ENCODE peak calls at places on chromosomes 12 and 14, in nine cellular contexts. One of them, this sample, is unnamed.

GRCh38 chr14:99234982-99235491 is 37.0 kb downstream of the BCL11B start:
- DNase-seq in osteoblast: no peak
- DNase-seq in right lobe of liver: no peak
- DNase-seq in astrocyte of the spinal cord: no peak
- DNase-seq in cardiac muscle cell: no peak
- DNase-seq in IMR-90: no peak
- DNase-seq in heart left ventricle: no peak
- DNase-seq in NB4: peak; percentile 9
- DNase-seq in stomach: no peak
- DNase-seq in this sample: no peak

GRCh38 chr14:68471029-68471963 is 321.6 kb downstream of the ZFP36L1 start:
- DNase-seq in NB4: no peak
- DNase-seq in cardiac muscle cell: no peak
- DNase-seq in osteoblast: no peak
- DNase-seq in stomach: no peak
- DNase-seq in heart left ventricle: no peak
- DNase-seq in IMR-90: no peak
- DNase-seq in right lobe of liver: no peak
- DNase-seq in astrocyte of the spinal cord: no peak
- DNase-seq in this sample: no peak

GRCh38 chr14:72605096-72605920 is 288.6 kb downstream of the DPF3 start:
- DNase-seq in stomach: no peak
- DNase-seq in NB4: no peak
- DNase-seq in heart left ventricle: no peak
- DNase-seq in right lobe of liver: no peak
- DNase-seq in cardiac muscle cell: no peak
- DNase-seq in osteoblast: no peak
- DNase-seq in IMR-90: no peak
- DNase-seq in astrocyte of the spinal cord: no peak
- DNase-seq in this sample: no peak

GRCh38 chr14:55126089-55126488 is 3.0 kb upstream of the LGALS3 start:
- DNase-seq in heart left ventricle: no peak
- DNase-seq in NB4: no peak
- DNase-seq in astrocyte of the spinal cord: no peak
- DNase-seq in cardiac muscle cell: no peak
- DNase-seq in IMR-90: no peak
- DNase-seq in osteoblast: no peak
- DNase-seq in right lobe of liver: no peak
- DNase-seq in stomach: no peak
- DNase-seq in this sample: no peak

GRCh38 chr12:32273712-32274111 is 125.6 kb upstream of the FGD4 start:
- DNase-seq in right lobe of liver: no peak
- DNase-seq in heart left ventricle: no peak
- DNase-seq in cardiac muscle cell: no peak
- DNase-seq in stomach: no peak
- DNase-seq in astrocyte of the spinal cord: no peak
- DNase-seq in osteoblast: no peak
- DNase-seq in IMR-90: no peak
- DNase-seq in NB4: no peak
- DNase-seq in this sample: no peak

GRCh38 chr14:93778856-93779629 is 9.2 kb downstream of the PRIMA1 start:
- DNase-seq in stomach: peak; percentile 72
- DNase-seq in osteoblast: no peak
- DNase-seq in astrocyte of the spinal cord: no peak
- DNase-seq in NB4: no peak
- DNase-seq in IMR-90: no peak
- DNase-seq in right lobe of liver: no peak
- DNase-seq in heart left ventricle: no peak
- DNase-seq in cardiac muscle cell: no peak
- DNase-seq in this sample: no peak

GRCh38 chr12:32566663-32567634 is 112.2 kb upstream of the DNM1L start:
- DNase-seq in cardiac muscle cell: peak; percentile 6
- DNase-seq in osteoblast: no peak
- DNase-seq in NB4: peak; percentile 74
- DNase-seq in astrocyte of the spinal cord: no peak
- DNase-seq in stomach: no peak
- DNase-seq in heart left ventricle: peak; percentile 40
- DNase-seq in right lobe of liver: no peak
- DNase-seq in IMR-90: peak; percentile 10
- DNase-seq in this sample: no peak

GRCh38 chr12:128629979-128630378 is 193.8 kb downstream of the SLC15A4 start:
- DNase-seq in heart left ventricle: no peak
- DNase-seq in stomach: no peak
- DNase-seq in cardiac muscle cell: no peak
- DNase-seq in NB4: no peak
- DNase-seq in astrocyte of the spinal cord: no peak
- DNase-seq in osteoblast: no peak
- DNase-seq in IMR-90: no peak
- DNase-seq in right lobe of liver: no peak
- DNase-seq in this sample: no peak

GRCh38 chr14:69879175-69880047 is at the start of gene SMOC1:
- DNase-seq in astrocyte of the spinal cord: peak; percentile 80
- DNase-seq in heart left ventricle: peak; percentile 31
- DNase-seq in NB4: no peak
- DNase-seq in right lobe of liver: peak; percentile 95
- DNase-seq in cardiac muscle cell: peak; percentile 34
- DNase-seq in osteoblast: peak; percentile 89
- DNase-seq in IMR-90: peak; percentile 79
- DNase-seq in stomach: peak; percentile 76
- DNase-seq in this sample: peak; percentile 94

GRCh38 chr12:95671265-95671664 is 119.3 kb downstream of the NTN4 start:
- DNase-seq in IMR-90: no peak
- DNase-seq in osteoblast: no peak
- DNase-seq in right lobe of liver: no peak
- DNase-seq in cardiac muscle cell: no peak
- DNase-seq in NB4: no peak
- DNase-seq in astrocyte of the spinal cord: no peak
- DNase-seq in heart left ventricle: no peak
- DNase-seq in stomach: no peak
- DNase-seq in this sample: no peak

GRCh38 chr14:73796881-73797539 is 54.6 kb upstream of the PTGR2 start:
- DNase-seq in right lobe of liver: no peak
- DNase-seq in osteoblast: no peak
- DNase-seq in IMR-90: peak; percentile 37
- DNase-seq in heart left ventricle: no peak
- DNase-seq in stomach: no peak
- DNase-seq in astrocyte of the spinal cord: peak; percentile 58
- DNase-seq in NB4: no peak
- DNase-seq in cardiac muscle cell: no peak
- DNase-seq in this sample: peak; percentile 56

GRCh38 chr12:91613223-91613779 is 430.7 kb upstream of the DCN start:
- DNase-seq in heart left ventricle: no peak
- DNase-seq in cardiac muscle cell: no peak
- DNase-seq in IMR-90: no peak
- DNase-seq in osteoblast: no peak
- DNase-seq in NB4: no peak
- DNase-seq in stomach: no peak
- DNase-seq in astrocyte of the spinal cord: no peak
- DNase-seq in right lobe of liver: no peak
- DNase-seq in this sample: peak; percentile 23

GRCh38 chr12:107322063-107322462 is 228.7 kb upstream of the CRY1 start:
- DNase-seq in IMR-90: no peak
- DNase-seq in NB4: peak; percentile 87
- DNase-seq in osteoblast: peak; percentile 58
- DNase-seq in right lobe of liver: no peak
- DNase-seq in heart left ventricle: no peak
- DNase-seq in astrocyte of the spinal cord: no peak
- DNase-seq in stomach: no peak
- DNase-seq in cardiac muscle cell: no peak
- DNase-seq in this sample: no peak

GRCh38 chr12:49084438-49084837 is 10.2 kb downstream of the DHH start:
- DNase-seq in cardiac muscle cell: no peak
- DNase-seq in astrocyte of the spinal cord: no peak
- DNase-seq in NB4: no peak
- DNase-seq in heart left ventricle: no peak
- DNase-seq in stomach: no peak
- DNase-seq in osteoblast: no peak
- DNase-seq in right lobe of liver: no peak
- DNase-seq in IMR-90: no peak
- DNase-seq in this sample: no peak

GRCh38 chr12:126772171-126772864 is 1494.7 kb upstream of the TMEM132C start:
- DNase-seq in NB4: peak; percentile 63
- DNase-seq in stomach: no peak
- DNase-seq in IMR-90: peak; percentile 2
- DNase-seq in right lobe of liver: no peak
- DNase-seq in osteoblast: no peak
- DNase-seq in cardiac muscle cell: no peak
- DNase-seq in astrocyte of the spinal cord: peak; percentile 64
- DNase-seq in heart left ventricle: no peak
- DNase-seq in this sample: peak; percentile 1

GRCh38 chr12:96399081-96399918 is 939 bp downstream of the CDK17 start:
- DNase-seq in astrocyte of the spinal cord: peak; percentile 75
- DNase-seq in osteoblast: peak; percentile 92
- DNase-seq in IMR-90: peak; percentile 72
- DNase-seq in stomach: peak; percentile 70
- DNase-seq in NB4: peak; percentile 94
- DNase-seq in right lobe of liver: peak; percentile 78
- DNase-seq in heart left ventricle: peak; percentile 83
- DNase-seq in cardiac muscle cell: peak; percentile 72
- DNase-seq in this sample: peak; percentile 57

GRCh38 chr12:54991992-54992377 is 7.4 kb upstream of the TESPA1 start:
- DNase-seq in right lobe of liver: no peak
- DNase-seq in NB4: no peak
- DNase-seq in astrocyte of the spinal cord: no peak
- DNase-seq in IMR-90: no peak
- DNase-seq in osteoblast: no peak
- DNase-seq in stomach: no peak
- DNase-seq in heart left ventricle: no peak
- DNase-seq in cardiac muscle cell: no peak
- DNase-seq in this sample: no peak

GRCh38 chr12:7695159-7695930 is at the start of gene GDF3:
- DNase-seq in stomach: no peak
- DNase-seq in astrocyte of the spinal cord: peak; percentile 1
- DNase-seq in osteoblast: no peak
- DNase-seq in heart left ventricle: peak; percentile 52
- DNase-seq in cardiac muscle cell: peak; percentile 47
- DNase-seq in NB4: no peak
- DNase-seq in right lobe of liver: no peak
- DNase-seq in IMR-90: no peak
- DNase-seq in this sample: peak; percentile 31

GRCh38 chr14:21902561-21903199 is 229.1 kb upstream of the OR4E1 start:
- DNase-seq in IMR-90: no peak
- DNase-seq in astrocyte of the spinal cord: no peak
- DNase-seq in heart left ventricle: no peak
- DNase-seq in cardiac muscle cell: no peak
- DNase-seq in stomach: no peak
- DNase-seq in osteoblast: no peak
- DNase-seq in right lobe of liver: no peak
- DNase-seq in NB4: no peak
- DNase-seq in this sample: peak; percentile 9
- TF ChIP-seq CTCF in IMR-90: peak; percentile 30
- TF ChIP-seq CTCF in astrocyte of the spinal cord: peak; percentile 42
- TF ChIP-seq CTCF in heart left ventricle: no peak
- TF ChIP-seq CTCF in cardiac muscle cell: no peak
- TF ChIP-seq CTCF in stomach: no peak
- TF ChIP-seq CTCF in osteoblast: no peak
- TF ChIP-seq CTCF in right lobe of liver: no peak
- TF ChIP-seq CTCF in NB4: peak; percentile 15
- TF ChIP-seq CTCF in this sample: peak; percentile 47

DNA sequence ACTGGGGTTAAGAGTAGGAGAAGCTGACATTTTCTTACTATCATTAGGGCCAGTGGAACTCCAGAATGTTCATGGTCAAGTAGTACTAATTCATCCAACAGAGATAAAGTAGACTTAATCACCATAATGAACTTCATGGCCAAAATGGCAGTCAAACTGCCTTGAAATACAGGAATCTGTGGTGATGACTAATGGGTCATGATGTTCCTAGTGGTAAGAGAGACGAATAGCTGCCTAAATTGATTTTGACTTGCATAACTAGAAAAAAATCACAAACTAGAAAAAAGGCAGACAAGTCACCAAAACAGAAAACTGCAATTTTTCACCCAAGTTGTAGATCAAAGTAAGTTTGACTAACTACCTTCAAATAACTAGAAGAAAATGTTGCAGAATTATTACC is 138.5 kb downstream of the MGAT4C start:
- DNase-seq in NB4: no peak
- DNase-seq in osteoblast: no peak
- DNase-seq in astrocyte of the spinal cord: peak; percentile 10
- DNase-seq in right lobe of liver: no peak
- DNase-seq in heart left ventricle: no peak
- DNase-seq in stomach: no peak
- DNase-seq in cardiac muscle cell: no peak
- DNase-seq in IMR-90: peak; percentile 4
- DNase-seq in this sample: peak; percentile 19
- H3K4me3 ChIP-seq in NB4: no peak overlapping the region
- H3K4me3 ChIP-seq in osteoblast: no peak overlapping the region
- H3K4me3 ChIP-seq in astrocyte of the spinal cord: no peak overlapping the region
- H3K4me3 ChIP-seq in right lobe of liver: no peak overlapping the region
- H3K4me3 ChIP-seq in heart left ventricle: no peak overlapping the region
- H3K4me3 ChIP-seq in stomach: no peak overlapping the region
- H3K4me3 ChIP-seq in cardiac muscle cell: no peak overlapping the region
- H3K4me3 ChIP-seq in IMR-90: no peak overlapping the region
- H3K4me3 ChIP-seq in this sample: no peak overlapping the region

GRCh38 chr12:57270966-57271470 is 20.0 kb upstream of the STAC3 start:
- DNase-seq in heart left ventricle: no peak
- DNase-seq in cardiac muscle cell: no peak
- DNase-seq in stomach: no peak
- DNase-seq in osteoblast: no peak
- DNase-seq in right lobe of liver: no peak
- DNase-seq in NB4: peak; percentile 18
- DNase-seq in astrocyte of the spinal cord: no peak
- DNase-seq in IMR-90: no peak
- DNase-seq in this sample: no peak
- TF ChIP-seq CTCF in heart left ventricle: no peak
- TF ChIP-seq CTCF in cardiac muscle cell: no peak
- TF ChIP-seq CTCF in stomach: no peak
- TF ChIP-seq CTCF in osteoblast: no peak
- TF ChIP-seq CTCF in right lobe of liver: no peak
- TF ChIP-seq CTCF in NB4: peak; percentile 13
- TF ChIP-seq CTCF in astrocyte of the spinal cord: peak; percentile 8
- TF ChIP-seq CTCF in IMR-90: no peak
- TF ChIP-seq CTCF in this sample: peak; percentile 5

GRCh38 chr14:105144666-105145380 is 23.8 kb downstream of the JAG2 start:
- DNase-seq in stomach: no peak
- DNase-seq in NB4: no peak
- DNase-seq in cardiac muscle cell: no peak
- DNase-seq in right lobe of liver: no peak
- DNase-seq in heart left ventricle: peak; percentile 14
- DNase-seq in osteoblast: peak; percentile 81
- DNase-seq in astrocyte of the spinal cord: no peak
- DNase-seq in IMR-90: no peak
- DNase-seq in this sample: no peak

GRCh38 chr14:105144231-105144665 is 24.3 kb downstream of the JAG2 start:
- DNase-seq in IMR-90: no peak
- DNase-seq in osteoblast: peak; percentile 72
- DNase-seq in astrocyte of the spinal cord: no peak
- DNase-seq in cardiac muscle cell: no peak
- DNase-seq in heart left ventricle: peak; percentile 17
- DNase-seq in right lobe of liver: no peak
- DNase-seq in stomach: no peak
- DNase-seq in NB4: no peak
- DNase-seq in this sample: no peak

GRCh38 chr14:105142651-105143450 is 25.7 kb downstream of the JAG2 start:
- DNase-seq in astrocyte of the spinal cord: no peak
- DNase-seq in right lobe of liver: peak; percentile 38
- DNase-seq in cardiac muscle cell: no peak
- DNase-seq in stomach: no peak
- DNase-seq in NB4: no peak
- DNase-seq in osteoblast: peak; percentile 52
- DNase-seq in heart left ventricle: peak; percentile 16
- DNase-seq in IMR-90: no peak
- DNase-seq in this sample: no peak

GRCh38 chr14:105145381-105146180 is 23.0 kb downstream of the JAG2 start:
- DNase-seq in right lobe of liver: no peak
- DNase-seq in stomach: no peak
- DNase-seq in heart left ventricle: peak; percentile 20
- DNase-seq in IMR-90: no peak
- DNase-seq in osteoblast: peak; percentile 76
- DNase-seq in NB4: no peak
- DNase-seq in cardiac muscle cell: no peak
- DNase-seq in astrocyte of the spinal cord: no peak
- DNase-seq in this sample: no peak

GRCh38 chr14:105143451-105144230 is 24.9 kb downstream of the JAG2 start:
- DNase-seq in cardiac muscle cell: no peak
- DNase-seq in astrocyte of the spinal cord: no peak
- DNase-seq in heart left ventricle: peak; percentile 21
- DNase-seq in NB4: no peak
- DNase-seq in right lobe of liver: peak; percentile 33
- DNase-seq in osteoblast: peak; percentile 73
- DNase-seq in IMR-90: no peak
- DNase-seq in stomach: no peak
- DNase-seq in this sample: no peak
- H3K4me3 ChIP-seq in cardiac muscle cell: no peak overlapping the region
- H3K4me3 ChIP-seq in astrocyte of the spinal cord: no peak overlapping the region
- H3K4me3 ChIP-seq in heart left ventricle: no peak overlapping the region
- H3K4me3 ChIP-seq in NB4: no peak overlapping the region
- H3K4me3 ChIP-seq in right lobe of liver: no peak overlapping the region
- H3K4me3 ChIP-seq in osteoblast: no peak overlapping the region
- H3K4me3 ChIP-seq in IMR-90: no peak overlapping the region
- H3K4me3 ChIP-seq in stomach: no peak overlapping the region
- H3K4me3 ChIP-seq in this sample: no peak overlapping the region

This sample was measured in choroid plexus epithelial cell.